ENCODE peak calls at places on chromosomes 12 and 14, in nine cellular contexts. N is neural progenitor cell, M is tibial artery, Q is mucosa of descending colon, L is lung, R is astrocyte, J is fibroblast of lung, K is keratinocyte, W is body of pancreas. V is an unnamed sample. For H3K36me3, the result is how much of the 10 kb centered on the place peaks cover.

GRCh38 chr12:123748661-123749060 is 13.4 kb upstream of the DNAH10 start:
- DNase-seq in M (no peak), N (no peak), K (no peak), R (peak), Q (no peak), J (peak), W (no peak), L (no peak), V (no peak)

GRCh38 chr12:128323526-128323925 is 56.6 kb downstream of the TMEM132C start:
- DNase-seq in J (no peak), K (no peak), R (no peak), L (no peak), W (no peak), N (peak), Q (no peak), M (no peak), V (no peak)

GRCh38 chr14:73887704-73888459 is 1.2 kb downstream of the ZNF410 start:
- DNase-seq in R (no peak), Q (no peak), W (no peak), M (no peak), N (no peak), J (no peak), L (no peak), K (no peak), V (no peak)

GRCh38 chr12:117501470-117501869 is 140.0 kb upstream of the NOS1 start:
- DNase-seq in K (no peak), R (no peak), Q (no peak), N (no peak), W (peak), J (no peak), L (peak), M (no peak), V (peak)

GRCh38 chr14:70020350-70021170 is 141.3 kb downstream of the SMOC1 start:
- DNase-seq in M (no peak), W (no peak), R (no peak), J (no peak), L (no peak), Q (no peak), N (no peak), K (no peak), V (no peak)

GRCh38 chr14:63308723-63309317 is 9.9 kb downstream of the GPHB5 start:
- DNase-seq in J (peak), M (no peak), K (no peak), Q (no peak), N (peak), R (no peak), W (no peak), L (no peak), V (no peak)

GRCh38 chr12:124754949-124755800 is 108.5 kb downstream of the SCARB1 start:
- DNase-seq in W (peak), K (no peak), J (peak), N (peak), Q (peak), M (peak), L (peak), R (peak), V (peak)

GRCh38 chr12:29220632-29221336 is 71.7 kb downstream of the FAR2 start:
- DNase-seq in R (no peak), J (no peak), L (no peak), K (no peak), W (no peak), Q (no peak), M (no peak), N (no peak), V (no peak)

GRCh38 chr12:78002878-78003277 is 172.2 kb downstream of the NAV3 start:
- DNase-seq in R (no peak), Q (no peak), W (no peak), N (no peak), M (no peak), J (no peak), K (no peak), L (no peak), V (no peak)

GRCh38 chr12:98868076-98868475 is 223.0 kb downstream of the APAF1 start:
- DNase-seq in J (no peak), W (no peak), R (no peak), Q (no peak), L (no peak), N (no peak), M (no peak), K (no peak), V (no peak)

GRCh38 chr12:111907740-111908139 is 65.7 kb downstream of the MAPKAPK5 start:
- DNase-seq in R (no peak), N (no peak), K (no peak), J (no peak), M (no peak), Q (no peak), W (no peak), L (no peak), V (no peak)

GRCh38 chr14:61609885-61610284 is 85.4 kb upstream of the HIF1A start:
- DNase-seq in N (no peak), J (peak), Q (no peak), R (peak), W (no peak), L (no peak), K (no peak), M (no peak), V (no peak)

GRCh38 chr14:77580964-77581505 is 35.4 kb downstream of the SPTLC2 start:
- DNase-seq in Q (no peak), W (no peak), J (peak), M (no peak), L (no peak), N (no peak), R (peak), K (no peak), V (no peak)

GRCh38 chr12:11651785-11652184 is 2.3 kb downstream of the ETV6 start:
- DNase-seq in K (no peak), W (no peak), N (no peak), M (no peak), L (no peak), Q (no peak), R (no peak), J (peak), V (no peak)

GRCh38 chr12:11651377-11651776 is 1.9 kb downstream of the ETV6 start:
- DNase-seq in R (no peak), J (no peak), K (no peak), M (no peak), Q (no peak), L (no peak), N (no peak), W (no peak), V (no peak)

GRCh38 chr12:11650697-11651281 is 1.3 kb downstream of the ETV6 start:
- DNase-seq in K (no peak), L (no peak), J (peak), Q (no peak), M (no peak), N (peak), W (no peak), R (no peak), V (no peak)

GRCh38 chr12:11653215-11653753 is 3.8 kb downstream of the ETV6 start:
- DNase-seq in N (no peak), R (no peak), J (peak), M (no peak), K (no peak), L (no peak), W (no peak), Q (no peak), V (no peak)

DNA sequence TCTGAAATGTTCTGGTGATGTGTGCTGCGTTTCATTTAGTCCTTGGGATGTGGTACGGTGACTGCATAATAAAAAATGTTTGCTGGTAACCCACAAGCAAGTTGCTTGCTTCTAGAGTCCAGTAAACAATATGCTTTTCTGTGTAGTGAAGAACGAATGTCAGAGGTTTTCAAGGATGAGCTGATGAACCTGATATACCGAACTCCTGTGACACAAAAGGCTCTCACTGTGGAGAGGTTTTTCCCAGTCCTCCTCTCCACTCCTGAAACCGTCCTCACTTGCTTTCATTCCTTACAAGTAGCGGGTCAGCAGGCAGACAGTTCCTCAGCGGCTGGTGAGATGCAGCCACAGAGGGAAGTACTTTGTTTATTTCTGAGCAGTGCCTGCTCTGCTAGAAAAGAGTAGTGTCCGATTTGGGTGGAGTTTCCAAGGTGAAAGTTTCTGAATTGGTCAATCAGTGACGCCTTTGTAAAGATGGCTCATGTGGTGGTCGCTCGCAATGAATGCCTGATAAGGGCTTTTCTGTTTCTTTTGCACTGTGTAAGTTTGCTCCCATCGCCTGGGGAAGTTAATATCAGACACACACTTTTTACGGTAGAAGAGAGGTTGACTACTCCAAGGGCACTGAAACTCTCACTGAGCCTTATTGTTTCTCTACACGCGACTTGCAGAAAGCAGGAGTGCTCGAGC is 3.0 kb downstream of the ETV6 start:
- DNase-seq in J (peak), M (no peak), L (no peak), N (peak), Q (no peak), W (no peak), R (peak), K (no peak), V (no peak)
- H3K4me3 ChIP-seq in J (peak), M (peak), L (peak), N (peak), Q (no peak), W (no peak), R (peak), K (no peak), V (peak)

DNA sequence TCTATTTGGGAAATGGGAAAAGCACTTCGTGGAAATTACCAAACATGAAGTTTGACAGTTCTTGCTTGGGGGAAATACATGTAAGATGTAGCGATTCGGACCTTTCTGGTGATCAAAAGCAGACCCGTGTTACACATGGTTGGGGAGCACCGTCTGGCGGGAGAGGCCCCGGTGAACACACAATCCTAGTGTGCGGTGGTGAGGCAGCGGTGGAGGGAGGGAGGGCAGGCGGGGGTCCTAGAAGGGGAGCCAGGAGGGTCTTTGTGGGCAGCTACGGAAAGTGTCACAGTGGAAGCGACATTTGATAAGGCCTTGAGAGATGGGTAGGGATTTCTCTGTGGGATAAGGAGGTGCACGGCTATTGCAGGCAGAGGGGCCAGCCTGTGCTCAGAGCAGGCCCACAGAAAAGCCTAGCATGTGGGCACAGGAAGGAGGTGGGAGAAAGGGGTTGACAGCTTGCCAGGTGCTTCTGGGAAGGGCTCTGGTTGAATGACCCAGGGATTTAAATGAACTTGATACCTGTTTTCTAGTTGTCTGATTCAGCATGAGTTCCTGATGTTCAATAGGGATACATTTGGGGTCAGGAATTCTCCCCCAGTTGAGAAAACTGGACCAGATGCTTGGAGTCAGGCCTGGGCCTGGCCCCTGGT is 7.2 kb downstream of the MVK start:
- DNase-seq in M (no peak), K (no peak), N (no peak), L (no peak), Q (no peak), W (no peak), J (no peak), R (no peak), V (no peak)
- H3K36me3 ChIP-seq in M (half or more), K (under half), N (under half), L (under half), Q (under half), W (under half), J (under half), R (under half), V (under half)

GRCh38 chr12:90102957-90103652 is 394.5 kb upstream of the ATP2B1 start:
- DNase-seq in J (peak), L (no peak), N (peak), M (no peak), W (no peak), K (no peak), Q (no peak), R (peak), V (no peak)
- TF ChIP-seq CTCF in J (peak), L (peak), N (peak), M (peak), W (peak), K (peak), Q (peak), R (peak), V (peak)

GRCh38 chr12:94689646-94690036 is 39.3 kb upstream of the TMCC3 start:
- DNase-seq in W (no peak), L (no peak), J (no peak), M (no peak), Q (no peak), R (no peak), N (no peak), K (no peak), V (no peak)
- H3K4me3 ChIP-seq in W (no peak), L (no peak), J (no peak), M (peak), Q (no peak), R (no peak), N (no peak), K (no peak), V (peak)

DNA sequence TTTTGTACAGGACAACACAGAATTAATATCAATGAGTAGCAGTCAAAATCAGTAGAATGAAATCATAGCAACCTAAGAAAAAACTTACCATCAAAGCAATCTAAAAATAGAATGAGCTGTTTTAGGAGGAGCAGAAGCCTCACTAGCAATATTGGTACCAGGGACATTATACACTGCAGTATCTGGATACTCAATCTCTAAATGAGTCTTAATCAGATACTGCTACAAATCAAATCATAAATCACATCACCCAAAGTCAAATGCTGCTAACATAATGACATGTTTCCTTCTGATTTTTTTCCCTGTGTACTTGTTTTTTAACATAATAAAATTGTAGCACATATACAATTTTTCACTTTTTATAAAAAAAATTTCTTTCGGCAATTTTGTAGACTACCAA is 8.0 kb downstream of the RPS29 start:
- DNase-seq in N (no peak), M (no peak), K (no peak), W (no peak), J (no peak), R (no peak), L (no peak), Q (no peak), V (no peak)
- H3K36me3 ChIP-seq in N (under half), M (under half), K (under half), W (under half), J (under half), R (under half), L (under half), Q (under half), V (under half)

GRCh38 chr12:10667581-10667980 is 6.3 kb downstream of the STYK1 start:
- DNase-seq in J (no peak), K (no peak), R (no peak), N (no peak), M (no peak), L (no peak), W (no peak), Q (no peak), V (no peak)
- TF ChIP-seq CTCF in J (no peak), K (no peak), R (no peak), N (no peak), M (no peak), L (no peak), W (no peak), Q (no peak), V (no peak)